ENCODE peak calls at places on chromosome X, in nine cellular contexts. One of them, this sample, is unnamed.

GRCh38 chrX:42804524-42804923 is 26.6 kb upstream of the PPP1R2C start:
- DNase-seq in K562: no peak
- DNase-seq in vagina: no peak
- DNase-seq in GM12892: no peak
- DNase-seq in spleen: no peak
- DNase-seq in transverse colon: no peak
- DNase-seq in upper lobe of left lung: no peak
- DNase-seq in sigmoid colon: no peak
- DNase-seq in stomach: no peak
- DNase-seq in this sample: no peak

GRCh38 chrX:23952984-23953907 is 45.4 kb downstream of the CXorf58 start:
- DNase-seq in transverse colon: no peak
- DNase-seq in spleen: no peak
- DNase-seq in K562: peak
- DNase-seq in GM12892: peak
- DNase-seq in stomach: no peak
- DNase-seq in sigmoid colon: no peak
- DNase-seq in upper lobe of left lung: peak
- DNase-seq in vagina: no peak
- DNase-seq in this sample: no peak

GRCh38 chrX:124435616-124436015 is 89.3 kb downstream of the SH2D1A start:
- DNase-seq in K562: no peak
- DNase-seq in transverse colon: no peak
- DNase-seq in vagina: no peak
- DNase-seq in GM12892: no peak
- DNase-seq in upper lobe of left lung: peak
- DNase-seq in spleen: no peak
- DNase-seq in stomach: no peak
- DNase-seq in sigmoid colon: no peak
- DNase-seq in this sample: no peak

GRCh38 chrX:25144043-25144940 is 128.5 kb upstream of the ARX start:
- DNase-seq in spleen: no peak
- DNase-seq in GM12892: no peak
- DNase-seq in upper lobe of left lung: peak
- DNase-seq in transverse colon: peak
- DNase-seq in sigmoid colon: peak
- DNase-seq in stomach: peak
- DNase-seq in K562: peak
- DNase-seq in vagina: no peak
- DNase-seq in this sample: peak

GRCh38 chrX:790031-790430 is 159.4 kb downstream of the SHOX start:
- DNase-seq in spleen: no peak
- DNase-seq in sigmoid colon: no peak
- DNase-seq in GM12892: no peak
- DNase-seq in K562: no peak
- DNase-seq in upper lobe of left lung: no peak
- DNase-seq in vagina: no peak
- DNase-seq in stomach: no peak
- DNase-seq in transverse colon: no peak
- DNase-seq in this sample: no peak

GRCh38 chrX:13078739-13079444 is 34.5 kb upstream of the FAM9C start:
- DNase-seq in GM12892: no peak
- DNase-seq in transverse colon: peak
- DNase-seq in spleen: no peak
- DNase-seq in stomach: peak
- DNase-seq in vagina: no peak
- DNase-seq in K562: no peak
- DNase-seq in sigmoid colon: peak
- DNase-seq in upper lobe of left lung: peak
- DNase-seq in this sample: peak

GRCh38 chrX:3550871-3551270 is 162.6 kb downstream of the PRKX start:
- DNase-seq in GM12892: no peak
- DNase-seq in K562: no peak
- DNase-seq in vagina: no peak
- DNase-seq in sigmoid colon: no peak
- DNase-seq in upper lobe of left lung: no peak
- DNase-seq in transverse colon: no peak
- DNase-seq in stomach: no peak
- DNase-seq in spleen: no peak
- DNase-seq in this sample: no peak

GRCh38 chrX:6990552-6991193 is 156.8 kb upstream of the STS start:
- DNase-seq in GM12892: no peak
- DNase-seq in stomach: no peak
- DNase-seq in spleen: no peak
- DNase-seq in vagina: no peak
- DNase-seq in sigmoid colon: no peak
- DNase-seq in transverse colon: no peak
- DNase-seq in K562: no peak
- DNase-seq in upper lobe of left lung: no peak
- DNase-seq in this sample: no peak

GRCh38 chrX:15674514-15674898 is 9.9 kb upstream of the CLTRN start:
- DNase-seq in upper lobe of left lung: peak
- DNase-seq in spleen: peak
- DNase-seq in transverse colon: peak
- DNase-seq in GM12892: no peak
- DNase-seq in K562: peak
- DNase-seq in sigmoid colon: peak
- DNase-seq in stomach: peak
- DNase-seq in vagina: no peak
- DNase-seq in this sample: peak

GRCh38 chrX:78104447-78105176 is 564 bp downstream of the PGK1 start:
- DNase-seq in vagina: no peak
- DNase-seq in spleen: peak
- DNase-seq in transverse colon: peak
- DNase-seq in GM12892: peak
- DNase-seq in K562: peak
- DNase-seq in upper lobe of left lung: peak
- DNase-seq in sigmoid colon: peak
- DNase-seq in stomach: peak
- DNase-seq in this sample: peak

GRCh38 chrX:12065251-12065650 is 73.0 kb upstream of the FRMPD4 start:
- DNase-seq in K562: no peak
- DNase-seq in transverse colon: no peak
- DNase-seq in stomach: no peak
- DNase-seq in sigmoid colon: no peak
- DNase-seq in vagina: no peak
- DNase-seq in upper lobe of left lung: no peak
- DNase-seq in spleen: no peak
- DNase-seq in GM12892: no peak
- DNase-seq in this sample: no peak

GRCh38 chrX:138748480-138748879 is 37.0 kb upstream of the FGF13 start:
- DNase-seq in stomach: no peak
- DNase-seq in sigmoid colon: no peak
- DNase-seq in GM12892: no peak
- DNase-seq in vagina: no peak
- DNase-seq in spleen: no peak
- DNase-seq in transverse colon: no peak
- DNase-seq in K562: peak
- DNase-seq in upper lobe of left lung: no peak
- DNase-seq in this sample: no peak

GRCh38 chrX:51296138-51296537 is 36.5 kb upstream of the NUDT10 start:
- DNase-seq in spleen: no peak
- DNase-seq in upper lobe of left lung: no peak
- DNase-seq in sigmoid colon: no peak
- DNase-seq in stomach: no peak
- DNase-seq in K562: no peak
- DNase-seq in transverse colon: no peak
- DNase-seq in vagina: no peak
- DNase-seq in GM12892: no peak
- DNase-seq in this sample: no peak

GRCh38 chrX:4844376-4844775 is 1130.9 kb upstream of the PRKX start:
- DNase-seq in K562: no peak
- DNase-seq in spleen: no peak
- DNase-seq in stomach: peak
- DNase-seq in GM12892: no peak
- DNase-seq in transverse colon: no peak
- DNase-seq in vagina: no peak
- DNase-seq in upper lobe of left lung: no peak
- DNase-seq in sigmoid colon: no peak
- DNase-seq in this sample: no peak

DNA sequence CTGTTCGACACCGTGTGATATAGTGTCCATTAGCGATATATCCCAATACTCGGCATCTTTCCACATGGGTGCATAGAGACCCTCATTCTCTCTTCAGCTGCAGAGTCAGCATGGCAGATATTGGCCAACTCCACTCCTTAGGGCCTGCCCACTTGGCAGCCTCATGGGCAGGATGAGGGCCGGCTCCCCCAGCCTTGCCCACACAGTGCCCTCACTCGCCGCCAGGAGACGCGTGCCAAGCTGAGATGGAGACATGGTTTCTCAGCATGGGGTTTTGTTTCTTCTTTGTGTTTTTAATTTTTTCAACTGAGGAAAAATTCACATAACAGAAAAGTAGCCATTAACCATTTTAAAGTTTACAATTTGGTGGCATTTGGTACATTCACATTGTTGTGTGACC is 5.3 kb upstream of the PLXNA3 start:
- DNase-seq in GM12892: no peak
- DNase-seq in vagina: no peak
- DNase-seq in transverse colon: no peak
- DNase-seq in upper lobe of left lung: no peak
- DNase-seq in spleen: no peak
- DNase-seq in stomach: no peak
- DNase-seq in sigmoid colon: no peak
- DNase-seq in K562: no peak
- DNase-seq in this sample: no peak
- TF ChIP-seq POLR2A in GM12892: no peak
- TF ChIP-seq POLR2A in vagina: no peak
- TF ChIP-seq POLR2A in transverse colon: no peak
- TF ChIP-seq POLR2A in upper lobe of left lung: no peak
- TF ChIP-seq POLR2A in spleen: no peak
- TF ChIP-seq POLR2A in stomach: no peak
- TF ChIP-seq POLR2A in sigmoid colon: no peak
- TF ChIP-seq POLR2A in K562: no peak
- TF ChIP-seq POLR2A in this sample: no peak

DNA sequence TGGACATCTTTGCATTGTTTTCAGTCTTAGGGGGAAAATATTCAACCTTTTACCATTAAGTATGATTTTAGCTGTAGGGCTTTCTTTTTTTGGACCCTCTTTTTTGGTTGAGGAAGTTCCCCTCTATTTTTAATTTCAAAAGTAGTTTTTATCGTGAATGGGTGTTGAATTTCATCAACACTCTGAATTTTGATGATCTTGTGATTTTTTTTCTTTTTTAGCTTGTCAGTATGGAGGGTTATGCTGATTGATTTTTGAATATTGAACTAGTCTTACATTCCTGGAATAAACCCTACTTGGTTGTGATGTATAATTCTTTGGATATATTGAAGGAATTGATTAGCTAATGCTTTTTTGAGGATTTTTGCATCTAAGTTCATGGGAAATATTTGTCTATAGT is 1.7 kb downstream of the ZNF81 start:
- DNase-seq in upper lobe of left lung: no peak
- DNase-seq in K562: no peak
- DNase-seq in sigmoid colon: no peak
- DNase-seq in stomach: no peak
- DNase-seq in vagina: no peak
- DNase-seq in GM12892: no peak
- DNase-seq in spleen: no peak
- DNase-seq in transverse colon: no peak
- DNase-seq in this sample: no peak
- TF ChIP-seq POLR2AphosphoS5 in upper lobe of left lung: no peak
- TF ChIP-seq POLR2AphosphoS5 in K562: no peak
- TF ChIP-seq POLR2AphosphoS5 in sigmoid colon: no peak
- TF ChIP-seq POLR2AphosphoS5 in stomach: no peak
- TF ChIP-seq POLR2AphosphoS5 in vagina: no peak
- TF ChIP-seq POLR2AphosphoS5 in GM12892: no peak
- TF ChIP-seq POLR2AphosphoS5 in spleen: no peak
- TF ChIP-seq POLR2AphosphoS5 in transverse colon: no peak
- TF ChIP-seq POLR2AphosphoS5 in this sample: no peak

DNA sequence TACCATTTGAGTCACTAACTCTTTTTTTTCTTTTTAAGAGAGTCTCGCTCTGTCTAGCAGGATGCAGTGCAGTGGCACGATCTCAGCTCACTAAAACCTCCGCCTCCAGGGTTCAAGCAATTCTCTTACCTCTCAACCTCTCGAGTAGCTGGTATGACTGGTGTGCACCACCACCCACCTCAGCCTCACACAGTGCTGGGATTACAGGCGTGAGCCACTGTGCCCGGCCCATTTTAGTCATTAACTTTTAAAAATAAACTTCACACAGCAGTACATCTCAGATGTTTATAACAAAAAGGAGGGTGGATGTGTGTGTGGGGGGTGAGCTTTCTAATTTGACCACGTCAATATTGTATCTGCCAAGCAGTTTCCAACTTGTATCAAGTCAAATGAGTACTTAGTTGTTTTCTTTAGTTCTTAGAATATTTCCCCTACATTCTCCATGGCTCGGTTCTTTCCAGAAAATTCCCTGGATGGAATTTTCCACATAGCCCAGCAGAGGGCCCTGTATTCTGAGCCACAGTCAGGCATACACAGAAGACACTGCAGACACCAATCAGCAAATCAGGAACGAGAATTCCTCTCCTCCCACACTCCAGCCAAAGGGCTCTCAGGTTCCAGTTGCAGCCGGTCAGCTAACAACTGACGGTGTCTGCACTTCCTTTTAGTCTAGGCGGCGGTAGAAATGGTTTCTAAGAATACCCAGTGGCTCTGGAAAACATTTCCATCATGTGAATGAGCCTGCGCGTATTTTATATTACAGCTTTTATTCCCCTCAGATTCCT is 20.1 kb upstream of the ARAF start:
- DNase-seq in K562: peak
- DNase-seq in spleen: no peak
- DNase-seq in sigmoid colon: peak
- DNase-seq in stomach: peak
- DNase-seq in upper lobe of left lung: peak
- DNase-seq in vagina: no peak
- DNase-seq in GM12892: no peak
- DNase-seq in transverse colon: peak
- DNase-seq in this sample: peak
- TF ChIP-seq POLR2A in K562: peak
- TF ChIP-seq POLR2A in spleen: no peak
- TF ChIP-seq POLR2A in sigmoid colon: no peak
- TF ChIP-seq POLR2A in stomach: no peak
- TF ChIP-seq POLR2A in upper lobe of left lung: no peak
- TF ChIP-seq POLR2A in vagina: no peak
- TF ChIP-seq POLR2A in GM12892: no peak
- TF ChIP-seq POLR2A in transverse colon: peak
- TF ChIP-seq POLR2A in this sample: peak

GRCh38 chrX:68109162-68109561 is 324.1 kb downstream of the OPHN1 start:
- DNase-seq in stomach: no peak
- DNase-seq in transverse colon: no peak
- DNase-seq in spleen: no peak
- DNase-seq in K562: no peak
- DNase-seq in GM12892: no peak
- DNase-seq in upper lobe of left lung: no peak
- DNase-seq in vagina: no peak
- DNase-seq in sigmoid colon: no peak
- DNase-seq in this sample: no peak

GRCh38 chrX:68112321-68112720 is 321.0 kb downstream of the OPHN1 start:
- DNase-seq in transverse colon: no peak
- DNase-seq in stomach: no peak
- DNase-seq in GM12892: no peak
- DNase-seq in vagina: no peak
- DNase-seq in K562: no peak
- DNase-seq in sigmoid colon: no peak
- DNase-seq in upper lobe of left lung: no peak
- DNase-seq in spleen: no peak
- DNase-seq in this sample: no peak

GRCh38 chrX:68113837-68114572 is 319.3 kb downstream of the OPHN1 start:
- DNase-seq in GM12892: no peak
- DNase-seq in K562: no peak
- DNase-seq in upper lobe of left lung: no peak
- DNase-seq in sigmoid colon: no peak
- DNase-seq in spleen: no peak
- DNase-seq in vagina: no peak
- DNase-seq in transverse colon: no peak
- DNase-seq in stomach: no peak
- DNase-seq in this sample: no peak

GRCh38 chrX:68114573-68115199 is 318.6 kb downstream of the OPHN1 start:
- DNase-seq in K562: no peak
- DNase-seq in vagina: no peak
- DNase-seq in transverse colon: peak
- DNase-seq in spleen: no peak
- DNase-seq in GM12892: no peak
- DNase-seq in sigmoid colon: no peak
- DNase-seq in stomach: no peak
- DNase-seq in upper lobe of left lung: no peak
- DNase-seq in this sample: no peak
- TF ChIP-seq POLR2AphosphoS5 in K562: no peak
- TF ChIP-seq POLR2AphosphoS5 in vagina: no peak
- TF ChIP-seq POLR2AphosphoS5 in transverse colon: no peak
- TF ChIP-seq POLR2AphosphoS5 in spleen: no peak
- TF ChIP-seq POLR2AphosphoS5 in GM12892: no peak
- TF ChIP-seq POLR2AphosphoS5 in sigmoid colon: no peak
- TF ChIP-seq POLR2AphosphoS5 in stomach: no peak
- TF ChIP-seq POLR2AphosphoS5 in upper lobe of left lung: no peak
- TF ChIP-seq POLR2AphosphoS5 in this sample: no peak